ENCODE peak calls at places on chromosomes 7 and 10, in seven cellular contexts. N, R, D, J, H, Z and Y are unnamed samples.

GRCh38 chr7:37604078-37604477 is 79.5 kb upstream of the GPR141 start:
- DNase-seq in N (no peak), R (no peak), D (no peak), J (no peak), H (no peak), Z (no peak), Y (no peak)

GRCh38 chr7:47814905-47815613 is 133.2 kb downstream of the PKD1L1 start:
- DNase-seq in N (no peak), R (no peak), D (no peak), J (no peak), H (peak), Z (no peak), Y (peak)

GRCh38 chr7:123746055-123746454 is 2.7 kb downstream of the WASL start:
- DNase-seq in N (no peak), R (no peak), D (no peak), J (no peak), H (no peak), Z (no peak), Y (no peak)

GRCh38 chr7:115274-115911 is 77.0 kb upstream of the FAM20C start:
- DNase-seq in N (no peak), R (peak), D (no peak), J (no peak), H (no peak), Z (peak), Y (no peak)

GRCh38 chr7:64775289-64775688 is 18.9 kb upstream of the ZNF138 start:
- DNase-seq in N (no peak), R (no peak), D (no peak), J (no peak), H (no peak), Z (no peak), Y (no peak)

GRCh38 chr10:63837043-63837442 is 315.8 kb downstream of the REEP3 start:
- DNase-seq in N (no peak), R (no peak), D (no peak), J (no peak), H (no peak), Z (no peak), Y (no peak)

GRCh38 chr7:148255333-148255732 is 335.2 kb upstream of the C7orf33 start:
- DNase-seq in N (no peak), R (no peak), D (no peak), J (no peak), H (no peak), Z (no peak), Y (no peak)

GRCh38 chr10:57338823-57339558 is 928.7 kb downstream of the IPMK start:
- DNase-seq in N (peak), R (peak), D (peak), J (no peak), H (peak), Z (peak), Y (peak)

GRCh38 chr7:158529181-158530096 is 58.2 kb downstream of the PTPRN2 start:
- DNase-seq in N (no peak), R (no peak), D (no peak), J (no peak), H (no peak), Z (no peak), Y (no peak)